ENCODE peak calls at places on chromosomes 7 and 10, in six cellular contexts. G is A549, X is K562, B is transverse colon, U is sigmoid colon, I is suprapubic skin. Y is an unnamed sample.
A peak's percentile ranks its signal among the peaks of the same experiment; 100 is the strongest.

GRCh38 chr7:105353752-105354328 is 34.9 kb downstream of the SRPK2 start:
- DNase-seq in I (no peak), X (peak; percentile 66), U (peak; percentile 71), G (no peak), B (peak; percentile 48), Y (peak; percentile 40)

GRCh38 chr10:76160758-76161555 is 729.5 kb downstream of the LRMDA start:
- DNase-seq in G (no peak), B (no peak), I (no peak), U (no peak), X (no peak), Y (no peak)

GRCh38 chr7:108454674-108455523 is 1.3 kb downstream of the NRCAM start:
- DNase-seq in I (no peak), U (no peak), G (peak; percentile 64), B (no peak), X (no peak), Y (no peak)

GRCh38 chr10:119370972-119371703 is 163.8 kb downstream of the GRK5 start:
- DNase-seq in X (no peak), B (no peak), I (peak; percentile 92), U (peak; percentile 75), G (no peak), Y (peak; percentile 86)

GRCh38 chr7:90303241-90303640 is 17.9 kb downstream of the FAM237B start:
- DNase-seq in I (no peak), G (no peak), X (no peak), B (no peak), U (no peak), Y (no peak)

GRCh38 chr10:132329565-132330485 is 2.2 kb upstream of the LRRC27 start:
- DNase-seq in B (no peak), I (no peak), X (peak; percentile 52), U (peak; percentile 66), G (peak; percentile 72), Y (no peak)

GRCh38 chr7:157693071-157693520 is 356.3 kb downstream of the DNAJB6 start:
- DNase-seq in U (peak; percentile 53), X (no peak), I (no peak), B (no peak), G (no peak), Y (no peak)

GRCh38 chr10:93447019-93447418 is 35.1 kb downstream of the MYOF start:
- DNase-seq in U (no peak), B (no peak), X (no peak), G (no peak), I (no peak), Y (no peak)

GRCh38 chr10:71848325-71849277 is 2.5 kb downstream of the PSAP start:
- DNase-seq in G (no peak), B (no peak), I (no peak), U (no peak), X (no peak), Y (no peak)

GRCh38 chr7:112204072-112204775 is 2.0 kb downstream of the DOCK4 start:
- DNase-seq in I (no peak), B (no peak), U (no peak), G (no peak), X (no peak), Y (no peak)

GRCh38 chr10:117967149-117967548 is 79.6 kb downstream of the RAB11FIP2 start:
- DNase-seq in G (no peak), X (no peak), U (no peak), B (no peak), I (no peak), Y (no peak)

DNA sequence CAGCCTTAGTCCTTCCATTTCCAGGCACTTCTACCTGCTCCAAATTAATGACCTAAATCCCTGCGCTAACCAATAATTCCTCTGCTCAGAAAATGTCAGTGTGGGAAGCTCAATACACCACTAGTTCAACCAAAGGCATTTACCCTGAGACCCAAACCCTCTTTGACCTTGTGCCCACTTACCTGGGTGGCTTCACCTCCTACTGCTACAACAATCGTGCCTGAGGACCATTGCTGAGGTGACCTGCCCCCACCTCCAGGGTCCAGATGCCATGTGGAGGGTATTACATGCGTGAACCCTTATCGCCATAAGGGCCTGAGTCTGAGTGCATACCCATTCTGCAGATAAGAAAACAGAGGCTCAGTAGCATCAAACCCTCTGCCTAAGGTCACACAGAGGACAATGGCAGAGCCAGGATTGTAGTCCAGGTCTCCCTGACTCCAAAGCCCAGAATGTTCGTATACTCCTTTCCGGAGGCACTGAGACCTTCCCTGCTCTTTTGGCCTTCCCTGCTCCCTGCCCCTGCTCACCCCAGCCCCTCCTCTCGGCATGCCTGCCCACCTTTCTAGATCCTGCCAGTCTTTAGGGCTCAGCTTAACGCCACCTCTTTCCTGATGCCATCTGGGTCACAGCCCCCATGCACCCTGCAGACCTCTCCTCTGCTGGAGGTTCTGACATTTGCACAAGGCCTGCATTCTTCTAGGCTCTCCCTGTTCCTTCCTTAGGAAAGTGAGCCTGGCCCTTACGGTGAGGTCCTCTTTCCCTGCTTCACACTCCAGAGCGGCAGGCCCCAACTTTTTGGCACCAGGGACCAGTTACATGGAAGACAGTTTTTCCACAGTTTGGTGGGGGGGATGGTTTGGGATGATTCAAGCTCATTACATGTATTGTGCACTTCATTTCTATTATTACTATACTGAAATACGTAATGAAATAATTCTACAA is 94.9 kb downstream of the CHST15 start:
- DNase-seq in B (no peak), X (no peak), U (no peak), G (no peak), I (no peak), Y (no peak)
- H3K27ac ChIP-seq in B (no peak overlapping the region), X (no peak overlapping the region), U (peak overlapping the region; percentile 65), G (no peak overlapping the region), I (no peak overlapping the region), Y (no peak overlapping the region)

GRCh38 chr10:62993121-62993520 is 140.0 kb upstream of the NRBF2 start:
- DNase-seq in G (no peak), I (no peak), B (no peak), X (no peak), U (no peak), Y (no peak)

GRCh38 chr10:62992145-62992721 is 140.9 kb upstream of the NRBF2 start:
- DNase-seq in X (no peak), I (no peak), B (no peak), G (no peak), U (no peak), Y (peak; percentile 11)

GRCh38 chr10:62996925-62997324 is 136.2 kb upstream of the NRBF2 start:
- DNase-seq in U (no peak), G (no peak), B (no peak), X (no peak), I (no peak), Y (no peak)
- TF ChIP-seq EP300 in U (no peak), G (no peak), B (no peak), X (no peak), I (no peak), Y (no peak)

GRCh38 chr7:100075418-100075817 is 6.1 kb downstream of the ZNF3 start:
- DNase-seq in U (no peak), X (no peak), G (no peak), I (no peak), B (no peak), Y (no peak)

GRCh38 chr7:100066953-100067352 is 14.6 kb downstream of the ZNF3 start:
- DNase-seq in G (no peak), B (no peak), X (no peak), U (peak; percentile 36), I (no peak), Y (no peak)

GRCh38 chr7:100072462-100072861 is 9.1 kb downstream of the ZNF3 start:
- DNase-seq in X (no peak), B (no peak), I (no peak), U (peak; percentile 30), G (no peak), Y (no peak)

GRCh38 chr7:100069991-100070390 is 11.5 kb downstream of the ZNF3 start:
- DNase-seq in B (no peak), X (no peak), I (no peak), U (peak; percentile 27), G (no peak), Y (no peak)

GRCh38 chr7:100071018-100071723 is 10.4 kb downstream of the ZNF3 start:
- DNase-seq in X (peak; percentile 18), I (no peak), G (peak; percentile 51), U (no peak), B (no peak), Y (no peak)
- TF ChIP-seq POLR2A in X (peak; percentile 67), I (no peak), G (no peak), U (no peak), B (no peak), Y (no peak)

DNA sequence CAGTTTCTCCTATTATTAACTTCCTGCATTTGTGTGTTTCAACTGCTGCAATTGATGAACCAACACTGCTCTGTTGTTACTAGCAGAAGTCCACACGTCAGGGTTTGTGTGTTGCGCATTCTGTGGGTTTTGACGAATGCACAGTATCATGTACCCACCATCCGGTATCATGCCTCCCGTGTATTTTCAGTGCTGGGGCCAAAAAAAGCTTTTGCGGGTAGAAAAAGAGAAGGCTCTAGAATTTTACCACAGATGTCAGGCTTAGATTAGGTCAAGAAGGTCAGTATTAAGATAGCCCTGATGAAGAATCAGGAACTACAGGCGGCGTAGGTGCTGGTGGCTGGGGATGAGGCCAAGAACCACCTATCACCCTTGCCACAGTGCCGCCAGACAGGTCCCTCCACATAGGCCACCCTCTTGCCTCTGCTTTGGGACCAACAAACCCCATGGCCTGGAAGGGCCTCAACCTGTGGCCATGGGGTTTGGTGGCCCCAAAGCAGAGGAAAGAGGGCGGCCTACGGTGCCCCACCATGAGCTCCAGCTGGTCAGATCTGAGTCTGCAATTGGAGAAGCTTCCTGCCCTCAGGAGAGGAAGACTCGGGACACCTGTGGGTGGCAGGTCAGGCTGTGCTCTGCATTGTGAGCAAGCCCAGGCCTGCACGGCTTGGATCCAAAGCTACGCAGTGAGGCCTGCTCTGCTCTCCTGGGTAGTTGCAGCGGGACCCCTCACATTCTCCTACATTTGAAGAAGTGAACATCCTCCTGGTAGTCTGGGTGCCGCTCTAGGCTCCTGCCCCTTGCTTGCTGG is 71.9 kb downstream of the MKI67 start:
- DNase-seq in I (no peak), G (no peak), B (peak; percentile 17), U (no peak), X (no peak), Y (no peak)
- H3K27ac ChIP-seq in I (peak overlapping the region; percentile 29), G (no peak overlapping the region), B (no peak overlapping the region), U (no peak overlapping the region), X (no peak overlapping the region), Y (no peak overlapping the region)

DNA sequence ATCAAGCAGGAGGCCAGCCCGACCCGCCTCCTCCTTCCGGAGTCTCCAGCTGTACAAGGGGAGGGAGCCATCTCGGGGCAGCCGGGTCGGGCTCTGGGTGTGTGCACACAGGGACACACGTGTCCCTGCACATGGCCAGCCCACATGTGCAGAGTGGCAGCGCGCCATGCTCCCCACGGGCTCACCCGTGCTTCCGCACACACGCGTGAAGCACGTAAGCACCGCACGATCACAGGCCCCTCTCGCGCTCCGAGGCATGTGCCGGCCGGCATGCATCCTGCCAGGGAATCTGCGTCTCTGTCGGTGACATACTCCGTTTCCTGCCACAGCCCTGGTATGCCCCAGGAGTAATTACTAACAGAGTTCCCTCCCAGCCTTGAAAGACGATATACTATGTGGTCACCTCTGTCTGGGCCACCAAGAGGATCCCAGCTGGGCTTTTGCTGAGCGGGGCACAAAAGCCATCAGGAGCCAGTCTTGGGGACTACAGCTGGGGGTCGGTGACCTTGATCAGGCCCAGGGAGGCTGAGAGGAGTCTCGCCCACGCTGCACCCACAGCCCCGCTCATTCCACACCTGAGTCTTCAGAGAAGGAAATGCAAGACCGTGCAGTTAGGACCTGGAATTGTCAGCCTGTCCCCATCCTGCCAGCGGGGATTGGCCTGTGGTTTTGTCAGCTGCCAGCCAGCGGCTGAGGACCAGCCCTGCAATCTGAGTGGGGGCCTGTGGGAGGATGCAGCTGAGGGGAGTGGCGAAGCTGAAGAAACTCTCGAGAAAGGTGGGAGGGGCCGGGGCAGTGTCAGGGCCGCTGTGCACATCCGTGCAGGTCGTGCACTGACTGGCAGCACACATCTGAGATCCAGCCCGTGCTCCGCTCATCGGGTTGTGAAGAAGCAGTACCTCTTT is 11.0 kb upstream of the LFNG start:
- DNase-seq in X (peak; percentile 38), B (peak; percentile 71), U (peak; percentile 84), G (no peak), I (peak; percentile 93), Y (peak; percentile 59)
- TF ChIP-seq EP300 in X (no peak), B (no peak), U (no peak), G (no peak), I (no peak), Y (peak; percentile 59)

GRCh38 chr7:44964384-44964830 is 14.4 kb downstream of the MYO1G start:
- DNase-seq in B (no peak), G (peak; percentile 36), X (peak; percentile 57), I (no peak), U (no peak), Y (no peak)
- TF ChIP-seq POLR2A in B (no peak), G (no peak), X (no peak), I (no peak), U (no peak), Y (no peak)

Y was measured in tibial nerve.